ENCODE peak calls at places on chromosome 14, in five cellular contexts. K, R, S, N and U are unnamed samples.

GRCh38 chr14:38716871-38717270 is 386.2 kb downstream of the SEC23A start:
- DNase-seq in R (no peak), K (no peak), N (peak; percentile 68), S (no peak), U (peak; percentile 9)

GRCh38 chr14:50619569-50620141 is 48.5 kb downstream of the SAV1 start:
- DNase-seq in K (peak; percentile 65), R (peak; percentile 22), S (peak; percentile 22), N (no peak), U (no peak)

GRCh38 chr14:41785696-41786095 is 179.0 kb downstream of the LRFN5 start:
- DNase-seq in R (no peak), S (peak; percentile 50), K (no peak), N (no peak), U (no peak)

GRCh38 chr14:105378199-105378598 is 20.1 kb upstream of the TEX22 start:
- DNase-seq in R (no peak), S (no peak), K (no peak), N (no peak), U (no peak)

GRCh38 chr14:58060077-58060476 is 91.9 kb downstream of the ARMH4 start:
- DNase-seq in S (no peak), K (no peak), R (no peak), N (no peak), U (no peak)

GRCh38 chr14:77265561-77266335 is 5.3 kb downstream of the NGB start:
- DNase-seq in K (no peak), N (no peak), R (no peak), S (no peak), U (no peak)

GRCh38 chr14:89779707-89780106 is 174.8 kb downstream of the EFCAB11 start:
- DNase-seq in R (no peak), S (no peak), N (no peak), K (no peak), U (no peak)

GRCh38 chr14:101083564-101084435 is 180.3 kb upstream of the RTL1 start:
- DNase-seq in R (no peak), K (no peak), S (peak; percentile 58), N (no peak), U (no peak)

GRCh38 chr14:74960702-74961101 is 5.3 kb upstream of the PGF start:
- DNase-seq in R (no peak), S (no peak), N (no peak), K (no peak), U (no peak)

GRCh38 chr14:26286806-26287205 is 311.0 kb downstream of the NOVA1 start:
- DNase-seq in S (no peak), N (no peak), R (no peak), K (peak; percentile 38), U (no peak)

GRCh38 chr14:55160989-55161388 is 30.4 kb downstream of the DLGAP5 start:
- DNase-seq in S (no peak), K (peak; percentile 54), R (no peak), N (no peak), U (no peak)

GRCh38 chr14:46840971-46841729 is 189.6 kb upstream of the RPL10L start:
- DNase-seq in R (peak; percentile 2), N (peak; percentile 15), S (no peak), K (no peak), U (no peak)

GRCh38 chr14:89534896-89535615 is 118.0 kb upstream of the FOXN3 start:
- DNase-seq in R (no peak), N (no peak), K (peak; percentile 72), S (no peak), U (no peak)

GRCh38 chr14:100443643-100444042 is 120.5 kb downstream of the SLC25A47 start:
- DNase-seq in R (no peak), N (no peak), S (no peak), K (peak; percentile 41), U (no peak)

GRCh38 chr14:23364164-23364571 is 804 bp downstream of the EFS start:
- DNase-seq in S (no peak), R (no peak), K (no peak), N (peak; percentile 20), U (no peak)

GRCh38 chr14:39426605-39427004 is 5.6 kb downstream of the FBXO33 start:
- DNase-seq in N (no peak), R (no peak), K (peak; percentile 59), S (no peak), U (peak; percentile 21)

GRCh38 chr14:49888293-49888692 is 4.6 kb upstream of the ARF6 start:
- DNase-seq in R (no peak), K (no peak), N (no peak), S (no peak), U (no peak)

GRCh38 chr14:77119852-77120251 is 21.7 kb downstream of the ZDHHC22 start:
- DNase-seq in S (no peak), K (no peak), N (no peak), R (no peak), U (no peak)

GRCh38 chr14:44300911-44301310 is 206.2 kb downstream of the FSCB start:
- DNase-seq in N (no peak), R (no peak), S (no peak), K (no peak), U (no peak)

GRCh38 chr14:92325835-92326234 is 2.9 kb downstream of the SLC24A4 start:
- DNase-seq in N (no peak), K (no peak), S (no peak), R (no peak), U (no peak)

GRCh38 chr14:72613196-72613974 is 280.5 kb downstream of the DPF3 start:
- DNase-seq in R (peak; percentile 91), N (peak; percentile 52), K (no peak), S (no peak), U (no peak)

GRCh38 chr14:51479584-51480305 is 172.0 kb upstream of the FRMD6 start:
- DNase-seq in S (no peak), N (no peak), R (no peak), K (peak; percentile 49), U (peak; percentile 23)

GRCh38 chr14:36655963-36656768 is 5.5 kb upstream of the PAX9 start:
- DNase-seq in N (peak; percentile 53), K (no peak), S (peak; percentile 90), R (peak; percentile 79), U (no peak)
- H3K27me3 ChIP-seq in N (peaks cover 72% of the 10 kb centered on the region), K (peaks cover 87% of the 10 kb centered on the region), S (peaks cover 100% of the 10 kb centered on the region), R (peaks cover 100% of the 10 kb centered on the region), U (peaks cover 82% of the 10 kb centered on the region)

GRCh38 chr14:69617796-69618195 is 6.4 kb downstream of the SUSD6 start:
- DNase-seq in S (no peak), R (no peak), K (no peak), N (no peak), U (no peak)

GRCh38 chr14:69620981-69621380 is 9.6 kb downstream of the SUSD6 start:
- DNase-seq in K (no peak), S (no peak), N (no peak), R (no peak), U (no peak)

GRCh38 chr14:69616408-69616773 is 5.0 kb downstream of the SUSD6 start:
- DNase-seq in R (no peak), N (no peak), S (no peak), K (no peak), U (no peak)

GRCh38 chr14:69619007-69619406 is 7.6 kb downstream of the SUSD6 start:
- DNase-seq in R (no peak), S (no peak), N (peak; percentile 25), K (no peak), U (no peak)

GRCh38 chr14:69620211-69620611 is 8.8 kb downstream of the SUSD6 start:
- DNase-seq in R (no peak), S (no peak), N (no peak), K (no peak), U (no peak)
- H3K4me3 ChIP-seq in R (no peak overlapping the region), S (no peak overlapping the region), N (no peak overlapping the region), K (no peak overlapping the region), U (no peak overlapping the region)

DNA sequence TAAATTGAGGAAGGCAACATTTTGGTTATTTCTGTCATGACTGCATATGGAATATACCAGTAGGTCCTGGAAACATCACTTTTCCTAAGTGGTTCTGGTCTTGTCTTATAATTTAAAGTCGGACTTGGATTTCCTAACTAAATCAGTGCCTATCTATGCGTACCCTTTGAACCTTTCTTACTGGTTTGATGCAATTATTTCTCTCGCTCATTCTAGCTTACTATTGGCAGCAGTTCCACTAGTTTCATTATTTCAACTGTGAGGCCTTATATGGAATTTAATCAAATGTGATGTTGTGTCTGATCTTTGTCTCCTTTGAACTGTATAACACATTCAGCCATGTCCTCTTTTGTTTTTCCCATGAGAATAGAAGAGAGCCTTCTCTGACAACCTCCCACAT is 47.9 kb downstream of the AKAP6 start:
- DNase-seq in K (no peak), R (no peak), N (no peak), S (no peak), U (no peak)
- H3K27me3 ChIP-seq in K (no peaks in the 10 kb centered on the region), R (no peaks in the 10 kb centered on the region), N (no peaks in the 10 kb centered on the region), S (no peaks in the 10 kb centered on the region), U (no peaks in the 10 kb centered on the region)

GRCh38 chr14:70909788-70910614 is 2.7 kb downstream of the PCNX1 start:
- DNase-seq in S (peak; percentile 65), K (no peak), N (no peak), R (no peak), U (no peak)
- H3K4me3 ChIP-seq in S (peak overlapping the region; percentile 95), K (no peak overlapping the region), N (no peak overlapping the region), R (peak overlapping the region; percentile 98), U (no peak overlapping the region)

GRCh38 chr14:103834956-103835355 is 12.4 kb downstream of the PPP1R13B start:
- DNase-seq in S (no peak), N (no peak), K (no peak), R (no peak), U (no peak)
- H3K27me3 ChIP-seq in S (no peaks in the 10 kb centered on the region), N (no peaks in the 10 kb centered on the region), K (no peaks in the 10 kb centered on the region), R (no peaks in the 10 kb centered on the region), U (no peaks in the 10 kb centered on the region)

DNA sequence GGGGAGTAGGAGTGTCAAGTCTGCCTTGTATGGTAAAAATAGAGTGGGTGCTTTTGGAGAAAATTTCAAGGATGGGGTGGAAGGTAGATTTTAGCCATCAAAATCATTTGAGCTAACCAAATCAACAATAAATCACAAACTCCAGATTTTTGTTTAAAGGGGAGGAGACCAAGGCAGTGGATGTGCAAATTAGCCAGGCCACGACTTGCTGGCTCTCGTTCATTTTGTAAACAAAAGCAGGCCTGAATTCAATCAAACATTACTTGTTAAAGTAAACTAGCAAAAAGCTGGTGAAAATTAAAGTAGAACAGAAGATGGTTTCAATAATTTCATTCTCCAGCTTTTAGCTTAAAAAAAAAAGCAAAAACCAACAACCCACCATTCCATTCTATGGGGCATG is 387.2 kb downstream of the BMP4 start:
- DNase-seq in K (no peak), R (no peak), S (no peak), N (no peak), U (no peak)
- H3K4me3 ChIP-seq in K (no peak overlapping the region), R (no peak overlapping the region), S (no peak overlapping the region), N (no peak overlapping the region), U (no peak overlapping the region)

DNA sequence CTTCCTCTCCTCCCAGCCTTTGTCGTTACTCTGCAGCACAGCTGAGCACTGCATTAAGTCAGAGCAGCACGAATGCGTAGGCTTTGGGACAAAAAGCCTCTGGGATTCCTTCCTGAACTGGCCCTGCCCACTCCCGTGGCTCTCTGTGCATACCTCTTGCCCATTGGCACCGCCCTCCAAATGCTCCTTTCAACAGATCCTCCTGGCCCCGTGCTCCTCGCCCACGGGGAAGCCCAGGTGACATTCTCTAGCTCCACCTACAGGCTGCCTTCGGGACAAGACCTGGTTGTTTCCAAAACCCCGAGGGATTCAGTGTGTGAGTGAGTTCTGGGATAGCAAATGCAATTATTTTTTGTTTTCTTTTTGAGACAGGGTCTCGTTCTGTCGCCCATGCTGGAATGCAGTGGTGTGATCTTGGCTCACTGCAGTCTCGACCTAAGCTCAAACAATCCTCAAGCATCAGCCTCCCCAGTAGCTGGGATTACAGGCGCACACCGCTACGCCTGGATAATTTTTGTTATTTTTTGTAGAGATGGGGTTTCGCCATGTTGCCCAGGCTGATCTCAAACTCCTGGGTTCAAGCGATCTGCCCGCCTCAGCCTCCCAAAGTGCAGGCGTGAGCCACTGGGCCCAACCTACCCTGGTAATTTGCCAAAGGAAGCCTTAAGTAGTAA is 17.9 kb upstream of the TDRD9 start:
- DNase-seq in K (peak; percentile 66), N (peak; percentile 99), R (peak; percentile 95), S (peak; percentile 95), U (peak; percentile 80)
- H3K27me3 ChIP-seq in K (no peaks in the 10 kb centered on the region), N (no peaks in the 10 kb centered on the region), R (no peaks in the 10 kb centered on the region), S (no peaks in the 10 kb centered on the region), U (no peaks in the 10 kb centered on the region)